ENCODE peak calls at places on chromosomes 13 and 19, in nine cellular contexts. P is testis, J is mucosa of descending colon, M is retinal pigment epithelial cell, A is transverse colon, E is astrocyte of the cerebellum, D is astrocyte, C is fibroblast of lung, Z is choroid plexus epithelial cell. B is an unnamed sample.

GRCh38 chr13:69644447-69644846 is 463.2 kb upstream of the ATXN8OS start:
- DNase-seq in D (no peak), Z (no peak), E (no peak), J (no peak), A (no peak), C (no peak), M (no peak), P (no peak), B (no peak)

GRCh38 chr19:45460807-45461347 is 6.9 kb upstream of the FOSB start:
- DNase-seq in M (no peak), Z (no peak), C (no peak), J (no peak), D (no peak), P (no peak), A (no peak), E (no peak), B (no peak)

GRCh38 chr19:10915511-10916091 is 12.8 kb downstream of the YIPF2 start:
- DNase-seq in A (no peak), J (no peak), P (no peak), Z (peak), C (peak), E (no peak), D (peak), M (no peak), B (peak)

GRCh38 chr19:10074153-10074552 is 12.0 kb upstream of the SHFL start:
- DNase-seq in C (no peak), M (no peak), Z (peak), A (no peak), P (no peak), E (no peak), J (no peak), D (no peak), B (no peak)

GRCh38 chr19:13763300-13763699 is 1.0 kb upstream of the MRI1 start:
- DNase-seq in P (no peak), Z (no peak), C (no peak), M (no peak), E (no peak), J (no peak), D (no peak), A (no peak), B (no peak)

GRCh38 chr13:79794936-79795335 is 314.0 kb downstream of the NDFIP2 start:
- DNase-seq in M (no peak), P (no peak), A (no peak), E (no peak), Z (no peak), C (no peak), D (no peak), J (no peak), B (no peak)

GRCh38 chr13:43516401-43516826 is 270.4 kb downstream of the ENOX1 start:
- DNase-seq in A (no peak), Z (peak), C (peak), M (no peak), D (peak), E (peak), P (peak), J (no peak), B (no peak)

GRCh38 chr13:74197686-74198085 is 63.5 kb upstream of the KLF12 start:
- DNase-seq in A (no peak), E (no peak), J (no peak), M (no peak), C (no peak), P (no peak), Z (no peak), D (no peak), B (no peak)

GRCh38 chr13:19179916-19180315 is 1.7 kb downstream of the TUBA3C start:
- DNase-seq in C (no peak), E (no peak), A (no peak), P (peak), Z (no peak), D (no peak), M (no peak), J (no peak), B (no peak)

GRCh38 chr13:42720116-42720857 is 61.1 kb upstream of the FAM216B start:
- DNase-seq in E (peak), A (peak), D (peak), M (peak), P (no peak), Z (peak), J (no peak), C (peak), B (peak)

GRCh38 chr13:61884830-61885229 is 469.2 kb upstream of the PCDH20 start:
- DNase-seq in E (no peak), J (no peak), A (no peak), C (no peak), M (no peak), D (no peak), P (no peak), Z (no peak), B (no peak)

GRCh38 chr19:39498262-39499081 is at the start of gene DLL3:
- DNase-seq in A (no peak), E (no peak), M (no peak), J (no peak), C (no peak), P (no peak), Z (peak), D (no peak), B (no peak)

GRCh38 chr13:86608739-86609138 is 809.5 kb upstream of the SLITRK6 start:
- DNase-seq in E (no peak), D (no peak), M (no peak), P (no peak), C (no peak), J (no peak), Z (no peak), A (no peak), B (no peak)

GRCh38 chr13:45337395-45337794 is 3.6 kb downstream of the TPT1 start:
- DNase-seq in A (no peak), D (no peak), M (no peak), P (no peak), J (no peak), E (no peak), C (no peak), Z (no peak), B (no peak)
- H3K4me3 ChIP-seq in A (no peak), D (peak), M (no peak), P (no peak), J (no peak), E (no peak), C (no peak), Z (no peak), B (no peak)

DNA sequence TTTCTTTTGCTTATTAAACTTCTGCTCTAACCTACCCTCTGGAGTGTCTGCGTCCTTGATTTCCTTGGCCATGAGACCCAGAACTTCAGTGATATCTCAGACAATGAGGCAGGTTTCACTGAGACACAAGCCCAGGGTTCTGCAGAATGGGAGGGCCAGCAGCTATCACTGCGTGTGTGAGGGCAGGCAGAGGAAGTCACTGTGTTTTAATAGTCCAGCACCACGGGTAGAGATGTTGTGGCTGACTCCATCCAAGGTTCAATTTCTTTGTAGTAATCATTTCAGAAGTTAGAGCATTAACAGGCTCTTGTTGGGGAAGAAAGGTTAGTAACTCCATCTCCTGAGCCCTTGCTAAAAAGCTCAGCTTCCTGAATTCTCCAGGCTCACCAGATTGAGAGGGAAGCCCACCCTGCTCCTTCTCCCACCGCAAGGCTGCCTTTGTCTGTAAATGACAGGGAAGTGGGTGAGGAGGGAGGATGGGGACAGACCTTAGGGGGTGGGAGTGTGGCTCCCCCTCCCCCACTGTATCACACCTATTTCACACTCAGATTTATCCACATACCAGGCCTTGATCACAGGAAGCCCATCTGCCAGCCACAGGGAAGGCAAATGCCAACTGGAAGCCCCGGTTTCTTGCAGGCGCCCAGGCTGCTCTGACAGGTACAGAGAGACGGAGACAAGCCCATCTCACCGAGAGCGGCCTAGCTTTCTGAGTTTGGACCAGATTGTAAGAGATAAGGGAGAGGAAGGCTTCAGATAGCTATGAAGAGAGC is 2.1 kb downstream of the C19orf12 start:
- DNase-seq in E (no peak), D (no peak), M (no peak), A (no peak), P (no peak), Z (no peak), J (no peak), C (no peak), B (no peak)
- H3K4me3 ChIP-seq in E (no peak), D (no peak), M (no peak), A (no peak), P (no peak), Z (no peak), J (no peak), C (no peak), B (no peak)

DNA sequence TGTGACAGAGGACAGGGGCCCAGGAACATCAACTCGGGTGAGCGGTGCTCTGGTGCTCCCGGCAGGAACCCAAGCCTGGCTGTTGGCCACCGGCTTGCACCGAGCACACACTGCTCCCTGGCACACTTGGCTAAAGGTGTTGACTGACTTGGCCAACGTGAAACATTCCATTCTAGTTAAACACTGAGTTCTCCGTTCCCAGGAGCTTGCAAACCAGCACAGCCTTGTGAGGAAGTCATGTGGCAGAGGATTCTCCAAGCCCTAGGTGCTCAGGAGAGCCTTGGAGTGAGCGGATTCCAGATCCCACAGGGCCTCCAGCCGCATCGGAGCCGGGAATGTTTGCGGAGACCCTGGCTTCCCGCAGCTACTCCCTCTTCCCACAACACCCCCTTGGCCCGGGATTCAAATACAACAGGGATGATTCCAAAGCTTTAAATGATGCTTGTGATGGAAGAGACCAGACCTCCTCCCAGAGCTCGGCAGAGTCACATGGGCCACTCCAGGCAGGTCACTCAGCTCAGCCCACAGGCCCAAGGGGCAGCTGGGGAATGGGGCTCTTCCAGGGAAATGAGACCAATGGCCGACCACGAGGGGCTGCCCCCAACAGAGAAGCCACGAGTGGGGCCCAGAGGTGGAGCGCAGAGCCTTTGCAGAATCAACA is 2.9 kb downstream of the C13orf46 start:
- DNase-seq in M (peak), C (peak), P (no peak), Z (peak), D (peak), E (peak), J (peak), A (peak), B (no peak)
- H3K4me3 ChIP-seq in M (no peak), C (no peak), P (no peak), Z (no peak), D (no peak), E (no peak), J (no peak), A (peak), B (no peak)

GRCh38 chr13:57629391-57629804 is 2.1 kb upstream of the PCDH17 start:
- DNase-seq in M (no peak), A (no peak), E (no peak), C (no peak), J (no peak), D (peak), Z (no peak), P (peak), B (no peak)
- H3K4me3 ChIP-seq in M (peak), A (peak), E (peak), C (peak), J (no peak), D (peak), Z (peak), P (peak), B (peak)

DNA sequence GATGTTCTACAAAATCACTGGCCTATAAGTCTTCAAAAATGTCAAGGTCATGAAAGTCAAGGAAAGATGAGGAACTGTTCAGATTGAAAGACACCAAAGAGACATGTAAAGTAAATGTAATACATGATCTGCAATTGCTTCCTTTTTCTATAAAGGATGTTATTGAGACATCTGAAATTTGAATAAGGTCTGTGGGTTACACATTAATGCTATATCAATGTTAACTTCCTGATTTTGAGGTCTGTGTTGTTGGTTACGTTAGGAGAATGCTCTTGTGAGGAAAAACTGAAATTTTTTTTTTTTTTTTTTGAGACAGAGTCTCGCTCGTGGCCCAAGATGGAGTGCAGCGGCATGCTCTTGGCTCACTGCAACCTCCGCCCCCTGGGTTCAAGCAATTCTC is 197.4 kb downstream of the RGCC start:
- DNase-seq in C (no peak), J (no peak), M (no peak), E (no peak), P (no peak), Z (no peak), D (no peak), A (no peak), B (no peak)
- H3K4me3 ChIP-seq in C (no peak), J (no peak), M (no peak), E (no peak), P (no peak), Z (no peak), D (no peak), A (no peak), B (no peak)

GRCh38 chr13:21326155-21327030 is 132.7 kb downstream of the ZDHHC20 start:
- DNase-seq in C (peak), J (peak), P (peak), A (peak), E (peak), D (peak), Z (peak), M (peak), B (no peak)
- H3K4me3 ChIP-seq in C (peak), J (no peak), P (peak), A (peak), E (peak), D (peak), Z (peak), M (peak), B (peak)

GRCh38 chr19:1214299-1214861 is 8.8 kb downstream of the STK11 start:
- DNase-seq in A (no peak), P (no peak), Z (no peak), M (no peak), J (no peak), C (no peak), D (no peak), E (no peak), B (no peak)
- H3K4me3 ChIP-seq in A (peak), P (no peak), Z (no peak), M (no peak), J (no peak), C (no peak), D (no peak), E (no peak), B (no peak)

GRCh38 chr19:2629491-2630351 is 72.8 kb downstream of the GNG7 start:
- DNase-seq in J (no peak), C (no peak), M (no peak), P (no peak), E (no peak), A (no peak), D (no peak), Z (no peak), B (no peak)
- H3K4me3 ChIP-seq in J (no peak), C (no peak), M (no peak), P (no peak), E (no peak), A (no peak), D (no peak), Z (no peak), B (no peak)

DNA sequence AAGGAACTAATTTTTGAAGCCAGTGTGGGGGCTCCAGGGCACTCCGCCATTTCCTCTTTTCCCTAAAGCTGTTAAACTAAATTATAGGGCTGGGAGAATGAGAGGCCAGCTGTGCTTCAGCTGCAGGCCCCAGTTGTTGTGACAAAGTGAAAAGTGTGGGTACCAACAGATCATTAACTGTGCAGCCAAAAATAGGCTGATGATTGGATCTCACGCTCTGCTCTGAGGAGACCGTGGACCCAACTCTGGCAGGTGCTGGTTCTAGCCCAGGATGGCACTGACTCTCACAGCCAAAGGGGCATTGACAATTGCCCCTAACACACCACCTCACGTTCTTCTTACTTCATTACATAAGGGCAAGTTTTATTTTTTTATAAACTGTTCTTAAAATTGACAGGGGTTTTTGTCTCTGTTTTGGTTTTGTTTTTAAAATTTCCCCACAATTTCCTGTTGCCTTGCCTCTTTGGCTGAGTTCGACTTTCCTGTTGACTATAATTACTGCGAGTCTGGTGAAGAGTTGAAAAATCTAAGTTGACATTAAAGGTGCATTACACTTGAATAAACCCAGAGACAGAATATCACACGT is 391.0 kb downstream of the FGF9 start:
- DNase-seq in D (no peak), J (no peak), Z (no peak), E (no peak), C (no peak), M (no peak), A (no peak), P (no peak), B (no peak)
- H3K4me3 ChIP-seq in D (no peak), J (no peak), Z (no peak), E (no peak), C (no peak), M (no peak), A (no peak), P (no peak), B (no peak)

GRCh38 chr19:5522106-5522505 is 45.6 kb downstream of the TINCR start:
- DNase-seq in E (no peak), M (no peak), D (no peak), A (no peak), J (no peak), Z (no peak), C (no peak), P (no peak), B (no peak)
- H3K4me3 ChIP-seq in E (no peak), M (no peak), D (no peak), A (no peak), J (no peak), Z (no peak), C (no peak), P (no peak), B (no peak)